ENCODE peak calls at places on chromosomes 6 and 20, in four cellular contexts. U is A549, X is stomach, V is ovary. I is an unnamed sample.

GRCh38 chr6:160141001-160141726 is 19.5 kb downstream of the SLC22A1 start:
- DNase-seq in U (no peak), X (no peak), V (no peak), I (no peak)

GRCh38 chr20:58697867-58698703 is 5.5 kb downstream of the NPEPL1 start:
- DNase-seq in U (no peak), X (no peak), V (no peak), I (no peak)

GRCh38 chr6:90024633-90025032 is 130.4 kb downstream of the GJA10 start:
- DNase-seq in U (no peak), X (no peak), V (no peak), I (no peak)

GRCh38 chr6:7185561-7185960 is 77.8 kb downstream of the RREB1 start:
- DNase-seq in U (no peak), X (no peak), V (no peak), I (no peak)

GRCh38 chr20:46683939-46684750 is 5.1 kb downstream of the TP53RK start:
- DNase-seq in U (no peak), X (peak), V (peak), I (no peak)

GRCh38 chr6:45655630-45656422 is 278.1 kb upstream of the SUPT3H start:
- DNase-seq in U (peak), X (no peak), V (no peak), I (no peak)

GRCh38 chr6:89200706-89201215 is 16.4 kb downstream of the GABRR1 start:
- DNase-seq in U (no peak), X (no peak), V (no peak), I (no peak)

GRCh38 chr6:87293526-87293925 is 28.9 kb upstream of the SMIM8 start:
- DNase-seq in U (no peak), X (no peak), V (no peak), I (no peak)

GRCh38 chr20:57482148-57482547 is 42.8 kb downstream of the CTCFL start:
- DNase-seq in U (no peak), X (no peak), V (no peak), I (peak)

GRCh38 chr20:57479196-57479595 is 45.7 kb downstream of the CTCFL start:
- DNase-seq in U (no peak), X (no peak), V (no peak), I (peak)

GRCh38 chr20:57482796-57483195 is 42.1 kb downstream of the CTCFL start:
- DNase-seq in U (no peak), X (no peak), V (no peak), I (no peak)

GRCh38 chr20:57481281-57481711 is 43.6 kb downstream of the CTCFL start:
- DNase-seq in U (no peak), X (no peak), V (no peak), I (no peak)

GRCh38 chr20:57480444-57481152 is 44.3 kb downstream of the CTCFL start:
- DNase-seq in U (no peak), X (no peak), V (no peak), I (peak)
- H3K4me3 ChIP-seq in U (no peak), X (no peak), V (no peak), I (no peak)

GRCh38 chr6:30829016-30829415 is 55.3 kb upstream of the DDR1 start:
- DNase-seq in U (no peak), X (no peak), V (no peak), I (no peak)

GRCh38 chr6:30830438-30830837 is 53.9 kb upstream of the DDR1 start:
- DNase-seq in U (no peak), X (no peak), V (no peak), I (no peak)

GRCh38 chr6:30829639-30830250 is 54.6 kb upstream of the DDR1 start:
- DNase-seq in U (no peak), X (no peak), V (no peak), I (no peak)

GRCh38 chr6:30826961-30827342 is 57.4 kb upstream of the DDR1 start:
- DNase-seq in U (no peak), X (peak), V (no peak), I (peak)

GRCh38 chr6:30828027-30828962 is 56.0 kb upstream of the DDR1 start:
- DNase-seq in U (peak), X (peak), V (peak), I (peak)
- TF ChIP-seq POLR2A in U (no peak), X (no peak), V (no peak), I (no peak)

DNA sequence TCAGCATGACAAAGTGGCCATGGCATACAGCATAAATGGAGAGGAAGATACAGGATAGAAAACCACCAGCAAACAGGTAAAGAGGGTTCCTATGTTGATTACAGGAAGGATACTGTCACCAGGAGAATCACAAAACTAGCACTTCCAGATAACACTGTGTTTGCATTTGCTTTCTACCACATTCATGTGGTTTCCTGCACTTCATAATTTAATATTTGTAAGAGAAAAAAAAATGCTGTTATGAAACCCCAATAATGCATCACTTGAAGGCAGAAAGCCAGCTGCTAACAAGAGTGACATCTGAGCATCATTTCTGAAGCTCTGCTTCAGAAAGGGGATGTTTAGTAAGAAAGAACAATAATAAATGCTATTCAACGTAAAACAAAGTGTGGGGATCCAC is 106.6 kb downstream of the ATXN1 start:
- DNase-seq in U (no peak), X (no peak), V (no peak), I (no peak)
- H3K27ac ChIP-seq in U (no peak), X (no peak), V (no peak), I (no peak)

GRCh38 chr20:32006841-32007786 is 3.1 kb upstream of the CCM2L start:
- DNase-seq in U (no peak), X (no peak), V (no peak), I (no peak)
- H3K4me3 ChIP-seq in U (no peak), X (no peak), V (no peak), I (no peak)

GRCh38 chr6:152695317-152696043 is 2.2 kb upstream of the MYCT1 start:
- DNase-seq in U (no peak), X (no peak), V (no peak), I (no peak)
- TF ChIP-seq POLR2A in U (no peak), X (no peak), V (no peak), I (no peak)